ENCODE peak calls at places on chromosomes 7 and 10, in seven cellular contexts. T is NCI-H1436; O is nephron progenitor cell; P is EH; B is stomach; L is NCI-H1092; R is CD4-positive, CD25-positive, alpha-beta regulatory T cell. X is an unnamed sample.
A peak's percentile ranks its signal among the peaks of the same experiment; 100 is the strongest.

GRCh38 chr10:61750943-61751471 is 88.3 kb downstream of the CABCOCO1 start:
- DNase-seq in O (peak; percentile 36), L (no peak), P (peak; percentile 81), T (peak; percentile 47), B (peak; percentile 84), R (peak; percentile 65), X (peak; percentile 56)

GRCh38 chr7:128311003-128311402 is 32.7 kb downstream of the RBM28 start:
- DNase-seq in L (no peak), T (no peak), B (no peak), P (no peak), O (no peak), R (no peak), X (no peak)

GRCh38 chr10:26624017-26624416 is 73.5 kb upstream of the PDSS1 start:
- DNase-seq in T (no peak), R (no peak), P (no peak), B (no peak), O (no peak), L (no peak), X (no peak)

GRCh38 chr7:53642361-53642760 is 606.9 kb downstream of the POM121L12 start:
- DNase-seq in T (no peak), P (no peak), L (no peak), R (no peak), O (no peak), B (no peak), X (peak; percentile 11)

GRCh38 chr10:49362596-49363260 is 33.2 kb downstream of the DRGX start:
- DNase-seq in B (no peak), T (no peak), O (no peak), R (no peak), L (no peak), P (no peak), X (no peak)

GRCh38 chr10:15325243-15326002 is 45.7 kb downstream of the FAM171A1 start:
- DNase-seq in R (no peak), L (no peak), O (no peak), P (peak; percentile 73), T (no peak), B (no peak), X (peak; percentile 75)

GRCh38 chr7:155538293-155538692 is 8.1 kb downstream of the CNPY1 start:
- DNase-seq in P (no peak), L (no peak), O (peak; percentile 17), T (no peak), R (no peak), B (no peak), X (no peak)

GRCh38 chr10:60827791-60828488 is 49.7 kb downstream of the CDK1 start:
- DNase-seq in O (no peak), P (peak; percentile 89), L (no peak), R (no peak), T (no peak), B (no peak), X (peak; percentile 82)

GRCh38 chr7:129865093-129865931 is 87.4 kb downstream of the UBE2H start:
- DNase-seq in T (no peak), P (peak; percentile 59), O (no peak), B (no peak), R (no peak), L (no peak), X (peak; percentile 65)

GRCh38 chr7:121793716-121794115 is 79.2 kb upstream of the PTPRZ1 start:
- DNase-seq in L (no peak), O (no peak), R (no peak), P (no peak), T (no peak), B (no peak), X (peak; percentile 47)

GRCh38 chr7:90216771-90217170 is 5.2 kb downstream of the STEAP2 start:
- DNase-seq in L (no peak), B (peak; percentile 50), R (no peak), T (no peak), O (no peak), P (no peak), X (no peak)